ENCODE peak calls at places on chromosomes 13 and 19, in eight cellular contexts. L is GM23338, G is HepG2, C is endothelial cell of umbilical vein, Z is HCT116, N is K562, S is GM12878, B is H1. H is an unnamed sample.

GRCh38 chr13:49731766-49732165 is 40.5 kb upstream of the EBPL start:
- DNase-seq in G (no peak), N (no peak), C (peak; percentile 26), Z (no peak), S (no peak), B (no peak), L (no peak), H (no peak)

GRCh38 chr13:40920826-40921225 is 98.3 kb downstream of the ELF1 start:
- DNase-seq in B (no peak), L (no peak), G (no peak), N (no peak), Z (no peak), C (no peak), S (no peak), H (no peak)

GRCh38 chr13:31072041-31072440 is 89.7 kb downstream of the HSPH1 start:
- DNase-seq in B (no peak), G (no peak), S (no peak), C (no peak), L (no peak), N (no peak), Z (no peak), H (no peak)

GRCh38 chr13:114035583-114036501 is 62.0 kb upstream of the C13orf46 start:
- DNase-seq in G (no peak), N (no peak), Z (no peak), S (no peak), C (peak; percentile 47), L (no peak), B (no peak), H (no peak)

GRCh38 chr13:36345438-36346221 is 564 bp downstream of the SPART start:
- DNase-seq in B (no peak), Z (no peak), N (peak; percentile 39), G (peak; percentile 35), S (no peak), L (peak; percentile 86), C (peak; percentile 87), H (peak; percentile 81)

GRCh38 chr13:55777612-55778011 is 1363.1 kb upstream of the PRR20A start:
- DNase-seq in B (no peak), L (no peak), N (no peak), S (no peak), C (no peak), Z (no peak), G (no peak), H (no peak)

GRCh38 chr19:35885225-35885624 is 15.1 kb downstream of the NFKBID start:
- DNase-seq in S (no peak), L (no peak), B (no peak), N (no peak), C (no peak), G (no peak), Z (no peak), H (no peak)

GRCh38 chr19:6126335-6126974 is 9.0 kb upstream of the ACSBG2 start:
- DNase-seq in S (peak; percentile 71), N (peak; percentile 66), L (peak; percentile 76), B (no peak), Z (peak; percentile 91), G (peak; percentile 67), C (peak; percentile 75), H (peak; percentile 73)

GRCh38 chr13:73708393-73708985 is 425.7 kb downstream of the KLF12 start:
- DNase-seq in B (no peak), Z (peak; percentile 57), C (peak; percentile 71), G (peak; percentile 59), L (peak; percentile 83), S (no peak), N (peak; percentile 31), H (peak; percentile 53)

GRCh38 chr13:39910833-39911232 is 255.4 kb downstream of the COG6 start:
- DNase-seq in C (no peak), G (no peak), L (no peak), S (no peak), N (no peak), B (no peak), Z (no peak), H (no peak)

GRCh38 chr13:50355797-50356196 is 340.6 kb downstream of the KCNRG start:
- DNase-seq in S (peak; percentile 9), Z (no peak), C (no peak), B (no peak), N (no peak), G (no peak), L (no peak), H (no peak)

GRCh38 chr13:23579886-23580706 is 9.9 kb downstream of the TNFRSF19 start:
- DNase-seq in S (no peak), N (no peak), C (peak; percentile 12), B (no peak), G (no peak), L (peak; percentile 46), Z (no peak), H (no peak)
- TF ChIP-seq EZH2 in S (no peak), N (no peak), C (peak; percentile 88), B (peak; percentile 67), G (no peak), L (no peak), Z (no peak), H (no peak)

GRCh38 chr13:95276119-95276505 is 25.1 kb downstream of the ABCC4 start:
- DNase-seq in S (no peak), L (no peak), N (no peak), Z (no peak), B (no peak), G (no peak), C (no peak), H (no peak)
- H3K27ac ChIP-seq in S (peak overlapping the region; percentile 29), L (no peak overlapping the region), N (no peak overlapping the region), Z (no peak overlapping the region), B (no peak overlapping the region), G (no peak overlapping the region), C (no peak overlapping the region), H (peak overlapping the region; percentile 40)

GRCh38 chr13:23983671-23984070 is 86.4 kb upstream of the C1QTNF9B start:
- DNase-seq in N (no peak), G (no peak), C (no peak), L (no peak), B (no peak), S (no peak), Z (no peak), H (no peak)

GRCh38 chr13:23985060-23985459 is 87.8 kb upstream of the C1QTNF9B start:
- DNase-seq in S (no peak), C (no peak), N (no peak), L (no peak), Z (no peak), G (no peak), B (no peak), H (no peak)

GRCh38 chr13:23985846-23986245 is 88.5 kb upstream of the C1QTNF9B start:
- DNase-seq in N (no peak), C (no peak), Z (no peak), G (no peak), L (no peak), S (no peak), B (no peak), H (no peak)

GRCh38 chr13:23986619-23987018 is 89.3 kb upstream of the C1QTNF9B start:
- DNase-seq in S (no peak), L (no peak), N (no peak), C (no peak), Z (no peak), G (no peak), B (no peak), H (no peak)

GRCh38 chr13:23984541-23984940 is 87.2 kb upstream of the C1QTNF9B start:
- DNase-seq in S (no peak), B (no peak), L (no peak), C (no peak), G (no peak), N (no peak), Z (no peak), H (no peak)
- TF ChIP-seq POLR2AphosphoS5 in S (no peak), B (no peak), L (no peak), C (no peak), G (no peak), N (no peak), Z (no peak), H (no peak)

GRCh38 chr13:102100234-102100633 is 301.6 kb downstream of the FGF14 start:
- DNase-seq in L (peak; percentile 13), Z (no peak), C (no peak), G (no peak), B (no peak), N (no peak), S (no peak), H (no peak)

GRCh38 chr13:102097708-102098107 is 304.1 kb downstream of the FGF14 start:
- DNase-seq in G (no peak), B (no peak), C (no peak), L (no peak), N (no peak), Z (no peak), S (no peak), H (no peak)
- TF ChIP-seq EZH2 in G (no peak), B (no peak), C (no peak), L (no peak), N (no peak), Z (no peak), S (no peak), H (no peak)

GRCh38 chr19:53960886-53961285 is 1.9 kb upstream of the CACNG8 start:
- DNase-seq in B (no peak), C (no peak), S (no peak), G (no peak), L (peak; percentile 59), Z (no peak), N (no peak), H (no peak)

GRCh38 chr19:53958168-53958571 is 4.6 kb upstream of the CACNG8 start:
- DNase-seq in S (no peak), L (peak; percentile 96), G (no peak), C (no peak), B (no peak), N (no peak), Z (no peak), H (no peak)

GRCh38 chr19:53960187-53960586 is 2.5 kb upstream of the CACNG8 start:
- DNase-seq in Z (no peak), S (no peak), N (no peak), C (no peak), L (peak; percentile 59), B (no peak), G (no peak), H (no peak)

GRCh38 chr19:53957448-53958167 is 5.1 kb upstream of the CACNG8 start:
- DNase-seq in N (no peak), G (no peak), S (no peak), Z (no peak), B (no peak), L (peak; percentile 85), C (no peak), H (no peak)

DNA sequence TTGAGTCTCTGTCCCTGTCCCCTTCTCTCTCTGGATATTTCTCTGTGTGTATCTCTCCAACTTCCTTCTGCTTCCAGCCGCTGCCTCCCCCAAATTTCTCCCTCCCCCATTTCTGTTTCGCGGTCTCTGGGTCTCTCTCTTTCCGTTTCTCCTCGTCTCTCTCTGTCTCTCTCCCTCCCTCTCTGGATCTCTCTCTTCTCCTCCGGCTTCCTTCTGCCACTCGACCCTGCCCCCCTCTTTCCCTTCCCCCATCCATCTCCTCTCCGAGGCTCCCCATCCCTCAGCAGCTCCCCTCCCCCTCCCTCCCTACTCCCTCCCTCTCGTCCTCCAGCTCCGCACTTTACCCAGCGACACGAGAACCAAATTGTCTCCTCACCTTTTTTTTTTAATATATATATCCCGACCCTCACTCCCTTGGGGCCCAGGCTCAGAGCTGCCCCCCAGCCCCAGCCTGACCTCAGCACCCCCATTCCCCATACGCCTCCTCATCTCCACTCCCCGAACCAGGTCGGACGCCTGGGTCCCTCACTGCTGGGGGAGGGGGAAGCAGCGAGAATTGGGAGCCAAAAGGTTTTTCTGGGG is 3.5 kb upstream of the CACNG8 start:
- DNase-seq in B (no peak), S (no peak), N (no peak), Z (no peak), L (peak; percentile 94), G (no peak), C (no peak), H (no peak)
- H3K27ac ChIP-seq in B (no peak overlapping the region), S (no peak overlapping the region), N (no peak overlapping the region), Z (no peak overlapping the region), L (peak overlapping the region; percentile 92), G (no peak overlapping the region), C (no peak overlapping the region), H (no peak overlapping the region)